ENCODE peak calls at places on chromosomes 11 and 22, in nine cellular contexts. L, I, D, N, Y, O, M, H and S are unnamed samples.

GRCh38 chr22:38882480-38882879 is 10.5 kb upstream of the CBX6 start:
- DNase-seq in Y (no peak), H (no peak), I (no peak), N (no peak), M (no peak), L (no peak), D (no peak), O (no peak), S (no peak)

GRCh38 chr11:64656797-64657196 is 65.8 kb downstream of the SLC22A12 start:
- DNase-seq in I (no peak), Y (no peak), L (no peak), H (no peak), O (no peak), D (no peak), M (no peak), N (no peak), S (no peak)

GRCh38 chr22:42243802-42244060 is 26.7 kb downstream of the TCF20 start:
- DNase-seq in M (no peak), I (no peak), O (no peak), Y (no peak), N (no peak), D (no peak), L (no peak), H (no peak), S (no peak)

GRCh38 chr11:17979770-17980371 is 33.0 kb downstream of the SERGEF start:
- DNase-seq in L (peak), I (no peak), Y (no peak), N (peak), M (no peak), D (peak), O (peak), H (no peak), S (no peak)

GRCh38 chr22:31160328-31160978 is 471 bp downstream of the RNF185 start:
- DNase-seq in H (peak), I (no peak), N (peak), L (no peak), D (no peak), O (no peak), M (no peak), Y (no peak), S (no peak)

GRCh38 chr11:76860539-76861475 is at the start of gene ACER3:
- DNase-seq in Y (peak), D (peak), O (peak), I (no peak), L (peak), M (peak), H (peak), N (peak), S (peak)

GRCh38 chr11:67410369-67410831 is 5.1 kb upstream of the CARNS1 start:
- DNase-seq in I (no peak), D (no peak), L (no peak), M (no peak), H (no peak), Y (no peak), O (no peak), N (no peak), S (no peak)

GRCh38 chr11:68374531-68374930 is 62.1 kb downstream of the LRP5 start:
- DNase-seq in O (no peak), I (no peak), N (no peak), L (no peak), H (no peak), D (no peak), Y (no peak), M (no peak), S (no peak)

GRCh38 chr22:41206719-41207118 is 1.6 kb downstream of the L3MBTL2 start:
- DNase-seq in Y (no peak), L (no peak), H (no peak), M (no peak), D (no peak), I (no peak), O (no peak), N (no peak), S (no peak)

GRCh38 chr11:13717331-13717730 is 48.9 kb downstream of the FAR1 start:
- DNase-seq in D (peak), O (no peak), N (peak), H (no peak), M (peak), Y (no peak), I (peak), L (no peak), S (no peak)

GRCh38 chr22:49480896-49481650 is 346.6 kb downstream of the BRD1 start:
- DNase-seq in Y (no peak), N (no peak), I (no peak), O (no peak), D (no peak), L (no peak), M (no peak), H (no peak), S (no peak)

GRCh38 chr22:50314455-50315288 is 7.2 kb upstream of the PLXNB2 start:
- DNase-seq in M (no peak), D (no peak), N (no peak), I (no peak), Y (peak), O (peak), L (peak), H (peak), S (peak)

GRCh38 chr11:69949327-69949726 is 128.8 kb upstream of the ANO1 start:
- DNase-seq in I (no peak), O (no peak), M (peak), H (no peak), Y (no peak), L (no peak), N (peak), D (peak), S (no peak)

GRCh38 chr11:6210274-6210955 is 5.1 kb downstream of the C11orf42 start:
- DNase-seq in N (no peak), L (no peak), O (no peak), I (no peak), D (peak), Y (no peak), H (no peak), M (no peak), S (no peak)

GRCh38 chr22:46377566-46378498 is 42.3 kb downstream of the TRMU start:
- DNase-seq in O (no peak), N (peak), M (no peak), H (peak), I (no peak), D (peak), L (no peak), Y (no peak), S (no peak)

GRCh38 chr11:12813371-12814225 is 139.4 kb downstream of the TEAD1 start:
- DNase-seq in L (no peak), H (peak), D (peak), N (peak), O (no peak), Y (no peak), I (no peak), M (peak), S (no peak)

GRCh38 chr11:125701858-125702621 is 21.4 kb upstream of the ACRV1 start:
- DNase-seq in Y (no peak), D (no peak), O (no peak), H (no peak), M (no peak), L (no peak), I (no peak), N (no peak), S (no peak)

GRCh38 chr11:108693852-108694251 is 29.0 kb downstream of the DDX10 start:
- DNase-seq in O (no peak), L (no peak), D (peak), M (peak), Y (no peak), N (peak), I (no peak), H (no peak), S (no peak)

GRCh38 chr11:120686516-120686915 is 175.0 kb downstream of the GRIK4 start:
- DNase-seq in L (no peak), O (no peak), I (no peak), D (no peak), N (no peak), H (no peak), M (no peak), Y (no peak), S (no peak)

GRCh38 chr11:43546561-43547410 is 133.8 kb upstream of the HSD17B12 start:
- DNase-seq in L (no peak), M (no peak), N (no peak), H (no peak), D (no peak), I (no peak), Y (no peak), O (no peak), S (no peak)

GRCh38 chr11:89477175-89477574 is 14.0 kb downstream of the NOX4 start:
- DNase-seq in I (no peak), D (no peak), Y (no peak), H (peak), L (no peak), O (no peak), M (no peak), N (no peak), S (no peak)

GRCh38 chr11:26950260-26950719 is 43.6 kb upstream of the FIBIN start:
- DNase-seq in L (no peak), M (peak), N (peak), H (peak), O (no peak), D (peak), Y (peak), I (no peak), S (no peak)

GRCh38 chr22:40857309-40857851 is 432 bp downstream of the XPNPEP3 start:
- DNase-seq in M (no peak), N (peak), I (no peak), D (no peak), H (no peak), Y (no peak), L (no peak), O (no peak), S (peak)

GRCh38 chr11:94960488-94960887 is 12.9 kb downstream of the CWC15 start:
- DNase-seq in H (no peak), D (no peak), O (no peak), Y (no peak), I (no peak), N (no peak), L (no peak), M (no peak), S (no peak)

GRCh38 chr22:30396871-30397655 is at the start of gene SEC14L2:
- DNase-seq in N (peak), M (no peak), O (peak), D (peak), H (peak), L (no peak), I (no peak), Y (peak), S (no peak)

GRCh38 chr11:102802341-102802740 is 4.4 kb upstream of the MMP1 start:
- DNase-seq in O (no peak), M (peak), L (no peak), I (no peak), Y (no peak), N (peak), H (no peak), D (peak), S (no peak)

GRCh38 chr22:37060801-37061610 is 9.5 kb downstream of the KCTD17 start:
- DNase-seq in O (no peak), D (no peak), H (no peak), L (no peak), N (no peak), Y (no peak), I (no peak), M (no peak), S (no peak)